ENCODE peak calls at places on chromosomes 13 and 19, in four cellular contexts. One of them, this sample, is unnamed.

GRCh38 chr13:42011601-42012401 is 36.6 kb upstream of the DGKH start:
- DNase-seq in activated CD4-positive, alpha-beta T cell treated with anti-CD3 and anti-CD28 coated beads, Interleukin-2, amount 10 ng/mL, durations not matched to agents 7 days and 5 days: no peak
- DNase-seq in RCC 7860: no peak
- DNase-seq in fibroblast of mammary gland: no peak
- DNase-seq in this sample: no peak

GRCh38 chr19:4267101-4267900 is 11.8 kb upstream of the SHD start:
- DNase-seq in activated CD4-positive, alpha-beta T cell treated with anti-CD3 and anti-CD28 coated beads, Interleukin-2, amount 10 ng/mL, durations not matched to agents 7 days and 5 days: peak; percentile 74
- DNase-seq in RCC 7860: peak; percentile 61
- DNase-seq in fibroblast of mammary gland: peak; percentile 60
- DNase-seq in this sample: peak; percentile 37

GRCh38 chr19:6238643-6239281 is 41.0 kb downstream of the MLLT1 start:
- DNase-seq in activated CD4-positive, alpha-beta T cell treated with anti-CD3 and anti-CD28 coated beads, Interleukin-2, amount 10 ng/mL, durations not matched to agents 7 days and 5 days: no peak
- DNase-seq in RCC 7860: no peak
- DNase-seq in fibroblast of mammary gland: peak; percentile 77
- DNase-seq in this sample: no peak

GRCh38 chr13:35760678-35761308 is 284.3 kb upstream of the MAB21L1 start:
- DNase-seq in activated CD4-positive, alpha-beta T cell treated with anti-CD3 and anti-CD28 coated beads, Interleukin-2, amount 10 ng/mL, durations not matched to agents 7 days and 5 days: no peak
- DNase-seq in RCC 7860: no peak
- DNase-seq in fibroblast of mammary gland: no peak
- DNase-seq in this sample: no peak

GRCh38 chr19:43527860-43528622 is 1.0 kb upstream of the ETHE1 start:
- DNase-seq in activated CD4-positive, alpha-beta T cell treated with anti-CD3 and anti-CD28 coated beads, Interleukin-2, amount 10 ng/mL, durations not matched to agents 7 days and 5 days: no peak
- DNase-seq in RCC 7860: peak; percentile 39
- DNase-seq in fibroblast of mammary gland: peak; percentile 44
- DNase-seq in this sample: no peak

GRCh38 chr13:112140366-112140765 is 73.4 kb downstream of the SOX1 start:
- DNase-seq in activated CD4-positive, alpha-beta T cell treated with anti-CD3 and anti-CD28 coated beads, Interleukin-2, amount 10 ng/mL, durations not matched to agents 7 days and 5 days: no peak
- DNase-seq in RCC 7860: peak; percentile 63
- DNase-seq in fibroblast of mammary gland: no peak
- DNase-seq in this sample: no peak

GRCh38 chr19:17953316-17953801 is 13.5 kb upstream of the KCNN1 start:
- DNase-seq in activated CD4-positive, alpha-beta T cell treated with anti-CD3 and anti-CD28 coated beads, Interleukin-2, amount 10 ng/mL, durations not matched to agents 7 days and 5 days: no peak
- DNase-seq in RCC 7860: no peak
- DNase-seq in fibroblast of mammary gland: no peak
- DNase-seq in this sample: no peak

GRCh38 chr19:41702208-41702651 is 6.2 kb upstream of the CEACAM5 start:
- DNase-seq in activated CD4-positive, alpha-beta T cell treated with anti-CD3 and anti-CD28 coated beads, Interleukin-2, amount 10 ng/mL, durations not matched to agents 7 days and 5 days: no peak
- DNase-seq in RCC 7860: peak; percentile 32
- DNase-seq in fibroblast of mammary gland: peak; percentile 64
- DNase-seq in this sample: no peak

GRCh38 chr13:73608157-73608516 is 526.1 kb downstream of the KLF12 start:
- DNase-seq in activated CD4-positive, alpha-beta T cell treated with anti-CD3 and anti-CD28 coated beads, Interleukin-2, amount 10 ng/mL, durations not matched to agents 7 days and 5 days: no peak
- DNase-seq in RCC 7860: no peak
- DNase-seq in fibroblast of mammary gland: no peak
- DNase-seq in this sample: no peak

GRCh38 chr13:30572859-30573275 is 44.9 kb upstream of the USPL1 start:
- DNase-seq in activated CD4-positive, alpha-beta T cell treated with anti-CD3 and anti-CD28 coated beads, Interleukin-2, amount 10 ng/mL, durations not matched to agents 7 days and 5 days: peak; percentile 39
- DNase-seq in RCC 7860: peak; percentile 41
- DNase-seq in fibroblast of mammary gland: peak; percentile 68
- DNase-seq in this sample: peak; percentile 35

GRCh38 chr19:39398297-39398864 is 7.2 kb downstream of the MED29 start:
- DNase-seq in activated CD4-positive, alpha-beta T cell treated with anti-CD3 and anti-CD28 coated beads, Interleukin-2, amount 10 ng/mL, durations not matched to agents 7 days and 5 days: peak; percentile 48
- DNase-seq in RCC 7860: peak; percentile 14
- DNase-seq in fibroblast of mammary gland: peak; percentile 96
- DNase-seq in this sample: peak; percentile 89